ENCODE peak calls at places on chromosome 17, in nine cellular contexts. A is lower leg skin, B is sigmoid colon, G is thyroid gland, Y is H1, V is tibial nerve, H is A549, F is erythroblast, M is esophagus squamous epithelium. Q is an unnamed sample.

GRCh38 chr17:38982858-38983746 is 15.9 kb upstream of the FBXO47 start:
- DNase-seq in A (no peak), B (peak; percentile 75), G (peak; percentile 38), Y (peak; percentile 13), V (no peak), H (peak; percentile 79), F (peak; percentile 64), M (no peak), Q (peak; percentile 28)

GRCh38 chr17:37476431-37477130 is 13.1 kb upstream of the DUSP14 start:
- DNase-seq in A (peak; percentile 64), B (no peak), G (peak; percentile 76), Y (no peak), V (no peak), H (no peak), F (no peak), M (no peak), Q (no peak)

GRCh38 chr17:66493283-66494019 is 191.0 kb downstream of the PRKCA start:
- DNase-seq in A (no peak), B (no peak), G (no peak), Y (no peak), V (no peak), H (peak; percentile 43), F (no peak), M (no peak), Q (no peak)

GRCh38 chr17:41199421-41200098 is 9.9 kb downstream of the KRTAP9-1 start:
- DNase-seq in A (no peak), B (no peak), G (no peak), Y (no peak), V (no peak), H (no peak), F (no peak), M (no peak), Q (no peak)

GRCh38 chr17:42387663-42388380 is 420 bp downstream of the STAT3 start:
- DNase-seq in A (peak; percentile 58), B (peak; percentile 80), G (peak; percentile 61), Y (no peak), V (no peak), H (no peak), F (peak; percentile 53), M (no peak), Q (peak; percentile 77)

GRCh38 chr17:1574697-1575471 is 12.3 kb upstream of the PITPNA start:
- DNase-seq in A (no peak), B (no peak), G (no peak), Y (no peak), V (no peak), H (no peak), F (no peak), M (no peak), Q (no peak)

GRCh38 chr17:62995377-62995885 is 29.4 kb downstream of the TANC2 start:
- DNase-seq in A (no peak), B (no peak), G (peak; percentile 15), Y (no peak), V (no peak), H (peak; percentile 40), F (peak; percentile 70), M (no peak), Q (no peak)

GRCh38 chr17:63834431-63835166 is 7.1 kb upstream of the FTSJ3 start:
- DNase-seq in A (no peak), B (peak; percentile 64), G (peak; percentile 89), Y (peak; percentile 54), V (no peak), H (peak; percentile 92), F (peak; percentile 91), M (no peak), Q (no peak)

GRCh38 chr17:62601438-62601837 is 26.0 kb upstream of the MRC2 start:
- DNase-seq in A (no peak), B (no peak), G (no peak), Y (no peak), V (no peak), H (no peak), F (no peak), M (no peak), Q (peak; percentile 55)

GRCh38 chr17:10614536-10615155 is 42.5 kb downstream of the MYH3 start:
- DNase-seq in A (no peak), B (no peak), G (peak; percentile 42), Y (no peak), V (no peak), H (peak; percentile 77), F (peak; percentile 33), M (no peak), Q (no peak)

GRCh38 chr17:4006745-4007211 is 42.5 kb upstream of the ATP2A3 start:
- DNase-seq in A (no peak), B (no peak), G (no peak), Y (no peak), V (no peak), H (no peak), F (peak; percentile 84), M (no peak), Q (peak; percentile 45)

GRCh38 chr17:14334261-14334860 is 33.5 kb downstream of the HS3ST3B1 start:
- DNase-seq in A (no peak), B (no peak), G (no peak), Y (no peak), V (no peak), H (no peak), F (no peak), M (no peak), Q (no peak)

GRCh38 chr17:916315-916714 is 63.3 kb downstream of the NXN start:
- DNase-seq in A (no peak), B (no peak), G (no peak), Y (no peak), V (no peak), H (no peak), F (no peak), M (no peak), Q (no peak)

GRCh38 chr17:19883537-19884215 is 15.9 kb upstream of the ULK2 start:
- DNase-seq in A (no peak), B (no peak), G (no peak), Y (no peak), V (no peak), H (no peak), F (no peak), M (no peak), Q (no peak)

GRCh38 chr17:72151565-72152391 is 31.0 kb downstream of the SOX9 start:
- DNase-seq in A (peak; percentile 24), B (no peak), G (peak; percentile 92), Y (no peak), V (no peak), H (peak; percentile 99), F (no peak), M (no peak), Q (no peak)

GRCh38 chr17:21358682-21359482 is 17.3 kb upstream of the KCNJ12 start:
- DNase-seq in A (no peak), B (no peak), G (no peak), Y (no peak), V (no peak), H (no peak), F (no peak), M (no peak), Q (no peak)

GRCh38 chr17:57553525-57553924 is 191.6 kb downstream of the CCDC182 start:
- DNase-seq in A (no peak), B (no peak), G (no peak), Y (no peak), V (no peak), H (no peak), F (peak; percentile 88), M (no peak), Q (no peak)

GRCh38 chr17:29618272-29619065 is 4.2 kb downstream of the CORO6 start:
- DNase-seq in A (no peak), B (peak; percentile 63), G (no peak), Y (no peak), V (no peak), H (no peak), F (no peak), M (no peak), Q (no peak)

GRCh38 chr17:29617125-29617480 is 5.6 kb downstream of the CORO6 start:
- DNase-seq in A (peak; percentile 68), B (peak; percentile 89), G (peak; percentile 72), Y (no peak), V (no peak), H (peak; percentile 84), F (peak; percentile 87), M (peak; percentile 44), Q (peak; percentile 89)

GRCh38 chr17:29616300-29617048 is 6.2 kb downstream of the CORO6 start:
- DNase-seq in A (no peak), B (no peak), G (no peak), Y (no peak), V (no peak), H (no peak), F (no peak), M (no peak), Q (no peak)

GRCh38 chr17:29619251-29619650 is 3.5 kb downstream of the CORO6 start:
- DNase-seq in A (no peak), B (peak; percentile 61), G (peak; percentile 61), Y (no peak), V (no peak), H (no peak), F (no peak), M (no peak), Q (no peak)

GRCh38 chr17:29617481-29618271 is 5.0 kb downstream of the CORO6 start:
- DNase-seq in A (peak; percentile 56), B (peak; percentile 86), G (peak; percentile 65), Y (no peak), V (peak; percentile 56), H (peak; percentile 85), F (peak; percentile 79), M (no peak), Q (peak; percentile 92)
- TF ChIP-seq POLR2A in A (no peak), B (no peak), G (no peak), Y (no peak), V (peak; percentile 21), H (no peak), F (no peak), M (peak; percentile 18), Q (no peak)

DNA sequence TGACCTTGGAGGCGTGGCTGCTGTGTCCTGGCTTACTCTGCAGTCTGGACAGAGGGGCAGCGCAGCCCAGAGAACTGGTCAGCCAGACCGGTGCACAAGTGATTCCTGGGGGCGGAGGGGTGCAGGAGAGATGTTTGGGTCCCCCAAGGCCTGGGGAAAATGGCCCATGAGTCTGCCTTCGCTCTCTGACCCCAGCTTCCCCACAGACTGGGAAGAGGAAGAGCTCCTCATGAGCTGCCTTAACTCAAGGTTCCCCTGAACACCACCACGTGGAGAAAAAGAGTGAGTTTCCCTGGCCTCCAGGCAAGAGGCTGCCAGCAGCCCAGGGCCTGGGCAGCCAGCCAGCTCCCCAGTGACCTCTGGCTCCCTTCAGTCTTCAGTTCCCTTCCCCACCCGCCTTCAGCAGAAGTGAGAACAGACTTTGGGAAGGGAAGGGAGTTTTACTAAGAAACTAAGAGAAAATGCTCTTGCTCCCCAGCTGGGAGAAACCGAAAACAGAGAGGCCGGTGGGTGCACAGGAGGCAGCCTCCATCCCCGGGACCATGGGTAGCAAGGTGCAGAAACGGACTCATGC is 2.0 kb upstream of the C17orf99 start:
- DNase-seq in A (peak; percentile 71), B (peak; percentile 91), G (peak; percentile 76), Y (no peak), V (peak; percentile 76), H (no peak), F (peak; percentile 80), M (no peak), Q (peak; percentile 94)
- TF ChIP-seq POLR2A in A (no peak), B (no peak), G (no peak), Y (no peak), V (no peak), H (no peak), F (no peak), M (no peak), Q (no peak)

GRCh38 chr17:7835818-7836595 is 2.0 kb downstream of the KDM6B start:
- DNase-seq in A (no peak), B (peak; percentile 90), G (peak; percentile 84), Y (no peak), V (peak; percentile 76), H (peak; percentile 48), F (no peak), M (no peak), Q (peak; percentile 82)
- TF ChIP-seq POLR2A in A (no peak), B (peak; percentile 92), G (peak; percentile 80), Y (no peak), V (peak; percentile 58), H (peak; percentile 26), F (peak; percentile 28), M (peak; percentile 51), Q (peak; percentile 67)

GRCh38 chr17:27266228-27266627 is 27.7 kb upstream of the WSB1 start:
- DNase-seq in A (no peak), B (no peak), G (no peak), Y (no peak), V (no peak), H (no peak), F (no peak), M (no peak), Q (no peak)
- TF ChIP-seq POLR2A in A (no peak), B (no peak), G (no peak), Y (no peak), V (no peak), H (no peak), F (no peak), M (no peak), Q (no peak)